ENCODE peak calls at places on chromosomes 1 and 21, in ten cellular contexts. K is activated CD4-positive, CD25-positive, alpha-beta regulatory T cell treated with anti-CD3 and anti-CD28 coated beads, Interleukin-2, amount 50 U/mL, for 16 hours; Y is naive B cell; V is AG09319; O is nephron progenitor cell; X is SW480; N is RPMI7951; M is activated naive CD8-positive, alpha-beta T cell treated with anti-CD3 and anti-CD28 coated beads, Interleukin-2, amount 50 U/mL, for 24 hours; U is stimulated activated CD4-positive, alpha-beta T cell treated with anti-CD3 and anti-CD28 coated beads, Interleukin-12 subunit alpha, Interleukin-12 subunit beta, amount 100 ng/mL, for 4 hours; T is kidney epithelial cell. R is an unnamed sample.

GRCh38 chr1:155540000-155540874 is 22.4 kb downstream of the ASH1L start:
- DNase-seq in K (no peak), Y (no peak), V (no peak), O (no peak), X (no peak), N (no peak), M (no peak), U (no peak), T (no peak), R (no peak)

GRCh38 chr1:92951141-92951582 is 10.1 kb downstream of the DIPK1A start:
- DNase-seq in K (no peak), Y (peak), V (peak), O (no peak), X (peak), N (peak), M (no peak), U (no peak), T (no peak), R (no peak)

GRCh38 chr21:23507501-23507900 is 2099.8 kb downstream of the MRPL39 start:
- DNase-seq in K (no peak), Y (no peak), V (no peak), O (no peak), X (no peak), N (no peak), M (no peak), U (no peak), T (no peak), R (no peak)

GRCh38 chr21:44398499-44398898 is 45.1 kb downstream of the TRPM2 start:
- DNase-seq in K (no peak), Y (no peak), V (no peak), O (no peak), X (no peak), N (peak), M (no peak), U (no peak), T (no peak), R (no peak)

GRCh38 chr1:185960377-185961151 is 226.4 kb downstream of the HMCN1 start:
- DNase-seq in K (no peak), Y (no peak), V (no peak), O (no peak), X (peak), N (peak), M (no peak), U (no peak), T (no peak), R (no peak)

GRCh38 chr1:66730462-66730861 is 21.8 kb upstream of the DYNLT5 start:
- DNase-seq in K (no peak), Y (no peak), V (no peak), O (no peak), X (no peak), N (no peak), M (no peak), U (no peak), T (no peak), R (no peak)

GRCh38 chr1:231035799-231036198 is 4.3 kb downstream of the FAM89A start:
- DNase-seq in K (no peak), Y (no peak), V (no peak), O (no peak), X (no peak), N (no peak), M (no peak), U (no peak), T (no peak), R (no peak)

GRCh38 chr1:39679821-39680220 is 7.9 kb upstream of the NT5C1A start:
- DNase-seq in K (no peak), Y (no peak), V (no peak), O (no peak), X (no peak), N (peak), M (no peak), U (no peak), T (no peak), R (no peak)

GRCh38 chr1:201891451-201892045 is 2.9 kb downstream of the SHISA4 start:
- DNase-seq in K (no peak), Y (no peak), V (no peak), O (no peak), X (no peak), N (no peak), M (no peak), U (no peak), T (no peak), R (no peak)

GRCh38 chr1:220528679-220529529 is 968 bp downstream of the MARK1 start:
- DNase-seq in K (no peak), Y (no peak), V (no peak), O (peak), X (no peak), N (no peak), M (no peak), U (no peak), T (no peak), R (no peak)

GRCh38 chr1:220926146-220926545 is 46.9 kb downstream of the HLX start:
- DNase-seq in K (no peak), Y (no peak), V (no peak), O (no peak), X (no peak), N (peak), M (no peak), U (no peak), T (no peak), R (no peak)

GRCh38 chr1:23282967-23283366 is 61.1 kb downstream of the HNRNPR start:
- DNase-seq in K (no peak), Y (no peak), V (peak), O (no peak), X (no peak), N (peak), M (no peak), U (no peak), T (peak), R (no peak)

GRCh38 chr1:55338448-55338820 is 123.3 kb upstream of the USP24 start:
- DNase-seq in K (no peak), Y (no peak), V (no peak), O (no peak), X (no peak), N (peak), M (peak), U (no peak), T (no peak), R (no peak)

GRCh38 chr21:44456915-44457736 is 1.8 kb downstream of the LRRC3 start:
- DNase-seq in K (no peak), Y (no peak), V (no peak), O (no peak), X (no peak), N (no peak), M (no peak), U (no peak), T (no peak), R (no peak)

GRCh38 chr1:29579821-29580425 is 343.6 kb downstream of the PTPRU start:
- DNase-seq in K (no peak), Y (no peak), V (peak), O (no peak), X (no peak), N (peak), M (no peak), U (no peak), T (peak), R (no peak)

GRCh38 chr1:177444997-177445746 is 274.4 kb downstream of the BRINP2 start:
- DNase-seq in K (no peak), Y (no peak), V (no peak), O (no peak), X (peak), N (no peak), M (no peak), U (no peak), T (no peak), R (no peak)

GRCh38 chr1:46615735-46616134 is 876 bp downstream of the MOB3C start:
- DNase-seq in K (no peak), Y (no peak), V (no peak), O (no peak), X (no peak), N (no peak), M (peak), U (no peak), T (no peak), R (no peak)

GRCh38 chr1:238690415-238690814 is 696.0 kb upstream of the CHRM3 start:
- DNase-seq in K (no peak), Y (no peak), V (no peak), O (no peak), X (no peak), N (peak), M (no peak), U (no peak), T (no peak), R (no peak)

GRCh38 chr1:29966526-29967045 is 730.3 kb downstream of the PTPRU start:
- DNase-seq in K (no peak), Y (no peak), V (no peak), O (no peak), X (no peak), N (no peak), M (no peak), U (no peak), T (no peak), R (no peak)